ENCODE peak calls at places on chromosomes 16 and 17, in eight cellular contexts. I is Right ventricle myocardium superior; T is NCI-H1694 treated with DMSO at 0.1 percent for 48 hours; W is HS-27A; J is NCI-H69; L is activated effector memory CD4-positive, alpha-beta T cell treated with anti-CD3 and anti-CD28 coated beads, Interleukin-2, amount 50 U/mL, for 16 hours; Z is HCT116; E is activated naive CD4-positive, alpha-beta T cell. V is an unnamed sample.

GRCh38 chr17:56793947-56794346 is 39.8 kb downstream of the C17orf67 start:
- DNase-seq in I (no peak), T (no peak), W (no peak), J (no peak), L (no peak), Z (no peak), E (no peak), V (no peak)

GRCh38 chr16:83215417-83216001 is 588.7 kb downstream of the CDH13 start:
- DNase-seq in I (no peak), T (no peak), W (peak), J (peak), L (peak), Z (peak), E (no peak), V (no peak)

GRCh38 chr16:68737046-68737729 is at the start of gene CDH1:
- DNase-seq in I (no peak), T (no peak), W (no peak), J (peak), L (peak), Z (peak), E (peak), V (peak)

GRCh38 chr17:81365148-81365600 is 30.1 kb upstream of the BAHCC1 start:
- DNase-seq in I (no peak), T (no peak), W (no peak), J (peak), L (peak), Z (peak), E (no peak), V (no peak)

GRCh38 chr17:76678330-76678729 is 32.4 kb downstream of the MXRA7 start:
- DNase-seq in I (no peak), T (no peak), W (no peak), J (no peak), L (peak), Z (no peak), E (no peak), V (no peak)

GRCh38 chr16:17026600-17027242 is 444.0 kb downstream of the XYLT1 start:
- DNase-seq in I (no peak), T (no peak), W (no peak), J (no peak), L (no peak), Z (no peak), E (no peak), V (no peak)

GRCh38 chr17:40559954-40560591 is 5.2 kb downstream of the CCR7 start:
- DNase-seq in I (peak), T (peak), W (peak), J (peak), L (peak), Z (peak), E (peak), V (peak)

GRCh38 chr17:7677388-7678067 is 9.8 kb downstream of the TP53 start:
- DNase-seq in I (no peak), T (no peak), W (no peak), J (no peak), L (no peak), Z (no peak), E (no peak), V (no peak)

GRCh38 chr17:614637-615546 is 99.7 kb downstream of the VPS53 start:
- DNase-seq in I (no peak), T (peak), W (no peak), J (no peak), L (no peak), Z (no peak), E (no peak), V (no peak)

GRCh38 chr17:32223703-32224102 is 41.9 kb upstream of the RHBDL3 start:
- DNase-seq in I (no peak), T (no peak), W (no peak), J (no peak), L (no peak), Z (no peak), E (no peak), V (no peak)

GRCh38 chr17:82832411-82832810 is 7.4 kb downstream of the ZNF750 start:
- DNase-seq in I (peak), T (no peak), W (no peak), J (no peak), L (no peak), Z (no peak), E (no peak), V (no peak)

GRCh38 chr17:64531955-64532371 is 25.2 kb downstream of the CEP95 start:
- DNase-seq in I (no peak), T (no peak), W (no peak), J (no peak), L (no peak), Z (no peak), E (no peak), V (no peak)

GRCh38 chr17:62704381-62704971 is 77.0 kb downstream of the MRC2 start:
- DNase-seq in I (peak), T (no peak), W (no peak), J (peak), L (peak), Z (no peak), E (no peak), V (peak)

GRCh38 chr16:27181020-27181419 is 22.3 kb upstream of the KDM8 start:
- DNase-seq in I (no peak), T (peak), W (no peak), J (peak), L (no peak), Z (no peak), E (no peak), V (no peak)

GRCh38 chr16:29315916-29316517 is 90.5 kb downstream of the NPIPB11 start:
- DNase-seq in I (no peak), T (no peak), W (no peak), J (peak), L (no peak), Z (no peak), E (no peak), V (no peak)

GRCh38 chr16:3285131-3285530 is 1.8 kb downstream of the ZNF263 start:
- DNase-seq in I (no peak), T (no peak), W (no peak), J (no peak), L (no peak), Z (no peak), E (no peak), V (no peak)

GRCh38 chr16:50056226-50056625 is 9.5 kb upstream of the HEATR3 start:
- DNase-seq in I (no peak), T (no peak), W (no peak), J (no peak), L (no peak), Z (peak), E (no peak), V (no peak)

GRCh38 chr17:42980274-42980765 is at the start of gene RUNDC1:
- DNase-seq in I (peak), T (peak), W (no peak), J (peak), L (peak), Z (peak), E (peak), V (peak)

GRCh38 chr17:77735341-77736206 is 222.9 kb upstream of the TNRC6C start:
- DNase-seq in I (peak), T (peak), W (no peak), J (peak), L (peak), Z (no peak), E (no peak), V (peak)

GRCh38 chr17:75610103-75610984 is 22.7 kb downstream of the MYO15B start:
- DNase-seq in I (no peak), T (no peak), W (no peak), J (no peak), L (no peak), Z (no peak), E (no peak), V (no peak)

GRCh38 chr17:66567234-66568170 is 265.1 kb downstream of the PRKCA start:
- DNase-seq in I (peak), T (peak), W (peak), J (peak), L (peak), Z (peak), E (peak), V (peak)

GRCh38 chr16:1002399-1003161 is 21.0 kb downstream of the SOX8 start:
- DNase-seq in I (no peak), T (no peak), W (peak), J (peak), L (peak), Z (peak), E (peak), V (no peak)

GRCh38 chr16:12531937-12532336 is 271.8 kb downstream of the CPPED1 start:
- DNase-seq in I (no peak), T (peak), W (no peak), J (no peak), L (no peak), Z (no peak), E (no peak), V (no peak)

GRCh38 chr17:9056566-9056965 is 35.3 kb downstream of the NTN1 start:
- DNase-seq in I (no peak), T (no peak), W (no peak), J (no peak), L (no peak), Z (no peak), E (no peak), V (no peak)

GRCh38 chr17:42519546-42520444 is 16.2 kb upstream of the NAGLU start:
- DNase-seq in I (peak), T (no peak), W (peak), J (no peak), L (no peak), Z (peak), E (no peak), V (no peak)

GRCh38 chr17:30186761-30187160 is 48.7 kb downstream of the SLC6A4 start:
- DNase-seq in I (no peak), T (no peak), W (no peak), J (no peak), L (no peak), Z (no peak), E (no peak), V (no peak)

GRCh38 chr17:13086142-13086769 is 68.4 kb upstream of the ELAC2 start:
- DNase-seq in I (peak), T (no peak), W (no peak), J (no peak), L (no peak), Z (no peak), E (no peak), V (no peak)

GRCh38 chr16:68496689-68497088 is 42.4 kb upstream of the ZFP90 start:
- DNase-seq in I (no peak), T (no peak), W (no peak), J (peak), L (no peak), Z (no peak), E (no peak), V (no peak)

GRCh38 chr17:9926150-9926804 is 21.2 kb upstream of the RCVRN start:
- DNase-seq in I (peak), T (no peak), W (no peak), J (no peak), L (no peak), Z (no peak), E (no peak), V (no peak)

GRCh38 chr17:40062347-40063033 is at the start of gene THRA:
- DNase-seq in I (peak), T (peak), W (no peak), J (peak), L (peak), Z (no peak), E (peak), V (no peak)